ENCODE peak calls at places on chromosome 4, in five cellular contexts. W, L, J, B and X are unnamed samples. For H3K4me1, the result is how much of the 10 kb centered on the place peaks cover.

GRCh38 chr4:53100801-53101581 is 238.9 kb downstream of the RASL11B start:
- DNase-seq in W (no peak), L (no peak), J (no peak), B (no peak), X (no peak)

GRCh38 chr4:78061939-78062603 is 4.9 kb downstream of the FRAS1 start:
- DNase-seq in W (no peak), L (no peak), J (no peak), B (no peak), X (no peak)

GRCh38 chr4:122712782-122713181 is 19.7 kb upstream of the BBS12 start:
- DNase-seq in W (no peak), L (no peak), J (no peak), B (no peak), X (no peak)

GRCh38 chr4:7397206-7398103 is 37.3 kb downstream of the PSAPL1 start:
- DNase-seq in W (no peak), L (no peak), J (no peak), B (no peak), X (peak)

GRCh38 chr4:158750379-158750778 is 18.4 kb upstream of the FNIP2 start:
- DNase-seq in W (no peak), L (no peak), J (no peak), B (no peak), X (no peak)

GRCh38 chr4:153780876-153781275 is 8.0 kb downstream of the SFRP2 start:
- DNase-seq in W (no peak), L (no peak), J (no peak), B (no peak), X (no peak)

GRCh38 chr4:56123547-56123946 is 174.8 kb downstream of the CEP135 start:
- DNase-seq in W (no peak), L (no peak), J (no peak), B (no peak), X (no peak)

GRCh38 chr4:15575951-15576350 is 79.2 kb downstream of the FBXL5 start:
- DNase-seq in W (no peak), L (no peak), J (no peak), B (no peak), X (no peak)

GRCh38 chr4:37960679-37961078 is 481 bp downstream of the PTTG2 start:
- DNase-seq in W (no peak), L (no peak), J (no peak), B (no peak), X (no peak)

GRCh38 chr4:155701827-155702226 is 35.2 kb downstream of the GUCY1A1 start:
- DNase-seq in W (no peak), L (no peak), J (no peak), B (no peak), X (no peak)

GRCh38 chr4:139858436-139859225 is 193.0 kb downstream of the MGST2 start:
- DNase-seq in W (no peak), L (no peak), J (no peak), B (no peak), X (no peak)

GRCh38 chr4:159446266-159446976 is 343.5 kb downstream of the RAPGEF2 start:
- DNase-seq in W (peak), L (no peak), J (no peak), B (peak), X (peak)

GRCh38 chr4:88135362-88135663 is 23.1 kb downstream of the ABCG2 start:
- DNase-seq in W (no peak), L (no peak), J (no peak), B (no peak), X (no peak)

GRCh38 chr4:2852481-2852881 is 8.8 kb downstream of the ADD1 start:
- DNase-seq in W (no peak), L (peak), J (peak), B (no peak), X (no peak)

GRCh38 chr4:130712038-130712437 is 1616.1 kb downstream of the C4orf33 start:
- DNase-seq in W (no peak), L (no peak), J (no peak), B (no peak), X (no peak)

GRCh38 chr4:98601719-98602118 is 56.7 kb downstream of the TSPAN5 start:
- DNase-seq in W (no peak), L (no peak), J (no peak), B (no peak), X (no peak)

GRCh38 chr4:14924945-14925344 is 77.3 kb upstream of the CPEB2 start:
- DNase-seq in W (no peak), L (no peak), J (no peak), B (no peak), X (no peak)

GRCh38 chr4:63983224-63983623 is 426.0 kb downstream of the TECRL start:
- DNase-seq in W (no peak), L (no peak), J (no peak), B (no peak), X (no peak)

GRCh38 chr4:8241211-8241779 is 28.3 kb upstream of the HTRA3 start:
- DNase-seq in W (no peak), L (no peak), J (no peak), B (no peak), X (no peak)

GRCh38 chr4:140116442-140117104 is 37.4 kb downstream of the MAML3 start:
- DNase-seq in W (no peak), L (no peak), J (no peak), B (no peak), X (no peak)

GRCh38 chr4:76665139-76665538 is 230.1 kb downstream of the SHROOM3 start:
- DNase-seq in W (no peak), L (no peak), J (no peak), B (no peak), X (no peak)

GRCh38 chr4:113935190-113935589 is 44.3 kb downstream of the ARSJ start:
- DNase-seq in W (no peak), L (no peak), J (no peak), B (no peak), X (no peak)

GRCh38 chr4:150010525-150011126 is 67.6 kb upstream of the DCLK2 start:
- DNase-seq in W (peak), L (no peak), J (no peak), B (peak), X (peak)

DNA sequence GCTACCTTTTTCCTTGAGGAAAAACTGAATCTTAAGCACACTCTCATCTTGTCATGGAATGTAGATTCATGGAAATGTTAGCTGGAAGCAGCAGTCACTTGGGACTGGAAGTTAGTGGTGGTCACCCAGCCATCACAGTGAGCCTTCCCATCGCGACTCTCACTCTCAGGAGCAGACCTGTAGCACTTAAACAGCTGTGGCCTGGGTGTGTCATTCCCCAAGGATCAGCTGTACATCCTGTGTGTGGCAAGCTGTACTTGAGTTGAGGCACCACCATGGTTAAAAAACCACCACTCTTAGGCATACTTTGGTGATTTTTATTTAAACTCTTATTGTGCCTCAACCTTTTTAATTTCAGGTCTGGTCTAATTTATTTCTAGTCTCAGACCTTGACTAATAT is 46.7 kb downstream of the JADE1 start:
- DNase-seq in W (no peak), L (no peak), J (no peak), B (no peak), X (no peak)
- H3K27ac ChIP-seq in W (no peak), L (no peak), J (no peak), B (no peak), X (no peak)

GRCh38 chr4:185709802-185710486 is 102.0 kb downstream of the SORBS2 start:
- DNase-seq in W (no peak), L (no peak), J (no peak), B (no peak), X (no peak)
- H3K4me1 ChIP-seq in W (under half), L (under half), J (under half), B (half or more), X (under half)

DNA sequence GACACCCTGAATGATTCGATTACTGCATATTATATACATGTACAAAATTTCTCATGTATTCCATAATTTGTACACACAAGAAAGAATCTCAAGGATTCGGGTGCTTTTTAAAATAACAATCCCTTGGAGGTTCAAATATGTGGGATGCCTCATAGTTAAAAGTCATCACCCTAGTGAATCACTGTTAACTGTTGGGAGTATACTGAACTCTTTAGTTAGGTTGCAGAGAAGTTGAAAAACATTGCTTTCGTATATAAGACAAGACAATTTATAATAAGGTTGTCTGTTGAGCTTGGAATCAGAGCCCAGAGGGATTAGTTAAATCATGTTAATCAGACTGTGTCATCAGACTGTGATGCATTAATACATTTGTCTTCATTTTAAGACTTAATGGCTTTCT is 15.6 kb downstream of the DCK start:
- DNase-seq in W (no peak), L (no peak), J (no peak), B (no peak), X (no peak)
- H3K27ac ChIP-seq in W (no peak), L (no peak), J (no peak), B (no peak), X (no peak)

DNA sequence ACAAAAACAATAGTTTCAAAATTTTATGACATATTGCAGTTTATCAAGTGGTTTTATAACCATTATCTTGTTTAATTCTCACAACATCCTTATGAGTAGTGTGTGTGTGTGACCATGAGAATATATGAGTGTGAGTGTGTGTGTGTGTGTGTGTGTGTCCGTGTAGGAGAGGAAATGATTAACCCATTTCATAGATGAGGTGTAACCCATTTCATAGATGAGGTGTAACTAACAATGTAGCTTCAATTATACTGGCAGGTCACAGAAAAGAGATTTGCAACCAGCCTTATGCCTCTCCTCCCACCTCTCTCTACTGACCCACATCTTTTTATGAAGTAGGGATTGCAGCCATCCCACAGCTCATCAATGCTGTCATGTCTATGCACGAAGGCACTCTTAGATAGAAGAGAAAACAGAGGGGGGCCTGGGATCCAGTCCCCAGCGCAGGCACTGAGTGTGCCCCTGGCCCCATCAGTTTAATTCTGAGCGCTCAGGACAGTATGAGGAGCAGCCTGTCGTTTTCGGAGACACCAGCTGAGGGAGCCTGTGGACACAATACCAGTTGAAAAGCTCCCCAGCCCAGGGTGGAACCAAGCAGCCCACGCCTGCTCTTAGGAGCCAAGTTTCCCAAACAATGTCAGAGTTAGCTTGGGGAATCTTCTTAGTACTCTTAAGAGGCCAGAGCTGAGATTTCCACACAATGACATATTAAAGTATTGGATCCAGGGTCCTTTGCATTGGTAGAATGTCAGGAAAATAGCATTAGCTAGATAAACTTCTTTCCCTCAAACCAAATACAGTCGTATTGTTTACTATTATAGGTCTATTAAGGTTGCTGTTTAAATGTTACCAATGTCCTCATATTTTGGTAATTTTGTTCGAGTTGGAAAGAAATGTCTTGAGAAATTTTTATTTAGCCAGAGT is 88.6 kb downstream of the PALLD start:
- DNase-seq in W (peak), L (peak), J (peak), B (peak), X (peak)
- H3K4me1 ChIP-seq in W (under half), L (under half), J (under half), B (under half), X (under half)

GRCh38 chr4:128596844-128597243 is 212.7 kb upstream of the JADE1 start:
- DNase-seq in W (no peak), L (no peak), J (no peak), B (no peak), X (no peak)
- H3K27ac ChIP-seq in W (peak), L (no peak), J (no peak), B (no peak), X (no peak)

DNA sequence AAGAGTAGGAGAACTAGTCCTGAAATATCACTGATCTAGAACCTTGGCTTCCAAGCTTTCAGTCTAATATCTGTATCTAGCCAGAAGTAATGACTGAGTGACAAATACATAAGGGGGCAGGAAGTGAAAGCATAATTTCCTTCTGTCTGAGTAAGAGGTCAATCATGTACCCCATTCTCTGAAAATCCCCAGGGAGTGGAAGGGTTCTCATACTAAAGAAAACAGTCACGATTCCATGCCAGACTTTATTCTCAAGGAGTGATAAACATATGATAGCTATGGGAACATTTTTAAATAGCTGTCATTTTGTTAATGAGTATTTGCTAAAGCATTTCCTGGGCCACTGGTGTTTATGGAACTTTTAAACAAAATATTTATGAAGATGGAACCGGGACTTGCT is 308.5 kb downstream of the ARHGAP24 start:
- DNase-seq in W (no peak), L (no peak), J (no peak), B (no peak), X (no peak)
- H3K4me1 ChIP-seq in W (under half), L (under half), J (under half), B (half or more), X (under half)

GRCh38 chr4:99749445-99750391 is 66.9 kb upstream of the DAPP1 start:
- DNase-seq in W (no peak), L (no peak), J (no peak), B (no peak), X (no peak)
- H3K27ac ChIP-seq in W (no peak), L (peak), J (no peak), B (no peak), X (no peak)

DNA sequence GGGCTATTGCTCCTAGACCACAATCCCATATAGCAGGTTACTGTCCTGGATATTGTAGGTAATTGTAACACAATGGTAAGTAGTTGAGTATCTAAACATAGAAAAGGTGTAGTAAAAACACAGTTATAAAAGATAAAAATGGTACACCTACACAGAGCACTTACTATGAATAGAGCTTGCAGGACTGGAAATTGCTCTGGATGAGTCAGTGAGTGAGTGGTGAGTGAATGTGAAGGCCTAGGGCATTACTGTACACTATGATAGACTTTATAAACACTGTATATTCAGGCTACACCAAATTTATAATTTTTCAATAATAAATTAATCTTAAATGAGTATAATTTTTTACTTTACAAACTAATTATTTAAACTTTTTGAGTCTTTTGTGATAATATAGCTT is 425.7 kb downstream of the PABPC4L start:
- DNase-seq in W (no peak), L (no peak), J (no peak), B (no peak), X (no peak)
- H3K4me1 ChIP-seq in W (under half), L (under half), J (under half), B (under half), X (under half)

DNA sequence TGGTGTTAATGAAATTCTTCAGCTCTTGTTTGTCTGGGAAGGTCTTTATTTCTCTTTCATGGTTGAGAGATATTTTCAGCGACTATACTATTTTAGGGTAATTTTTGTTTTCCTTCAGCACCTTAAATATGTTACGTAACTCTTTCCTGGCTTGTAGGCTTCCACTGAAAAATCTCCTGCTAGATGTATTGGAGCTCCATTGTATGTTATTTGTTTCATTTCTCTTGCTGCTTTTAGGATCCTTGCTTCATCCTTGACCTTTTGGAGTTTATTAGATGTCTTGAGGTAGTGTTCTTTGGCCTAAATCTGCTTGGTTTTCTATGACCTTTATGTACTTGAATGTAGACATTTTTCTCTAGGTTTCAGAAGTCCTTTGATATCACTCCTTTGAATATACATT is 93.6 kb downstream of the MMRN1 start:
- DNase-seq in W (no peak), L (no peak), J (no peak), B (no peak), X (no peak)
- H3K27ac ChIP-seq in W (no peak), L (no peak), J (no peak), B (no peak), X (no peak)